ENCODE peak calls at places on chromosomes 7 and 10, in eight cellular contexts. One of them, this sample, is unnamed.

GRCh38 chr10:70368774-70369482 is 13.5 kb downstream of the LRRC20 start:
- DNase-seq in DMS79 treated with DMSO at 0.1 percent for 48 hours: no peak
- DNase-seq in HL-60: no peak
- DNase-seq in GM12891: no peak
- DNase-seq in iPS-NIHi11: peak
- DNase-seq in activated T-cell treated with anti-CD3 and anti-CD28 coated beads for 48 hours: no peak
- DNase-seq in D341Med: no peak
- DNase-seq in colonic mucosa: no peak
- DNase-seq in this sample: no peak

GRCh38 chr7:134778941-134779740 is at the start of gene CALD1:
- DNase-seq in DMS79 treated with DMSO at 0.1 percent for 48 hours: no peak
- DNase-seq in iPS-NIHi11: peak
- DNase-seq in colonic mucosa: peak
- DNase-seq in activated T-cell treated with anti-CD3 and anti-CD28 coated beads for 48 hours: no peak
- DNase-seq in D341Med: peak
- DNase-seq in GM12891: no peak
- DNase-seq in HL-60: no peak
- DNase-seq in this sample: no peak

GRCh38 chr10:37478381-37478780 is 353.0 kb downstream of the ANKRD30A start:
- DNase-seq in iPS-NIHi11: no peak
- DNase-seq in activated T-cell treated with anti-CD3 and anti-CD28 coated beads for 48 hours: no peak
- DNase-seq in colonic mucosa: no peak
- DNase-seq in D341Med: no peak
- DNase-seq in HL-60: no peak
- DNase-seq in GM12891: no peak
- DNase-seq in DMS79 treated with DMSO at 0.1 percent for 48 hours: no peak
- DNase-seq in this sample: no peak

GRCh38 chr10:99484626-99485581 is 47.8 kb upstream of the NKX2-3 start:
- DNase-seq in activated T-cell treated with anti-CD3 and anti-CD28 coated beads for 48 hours: no peak
- DNase-seq in D341Med: no peak
- DNase-seq in HL-60: no peak
- DNase-seq in DMS79 treated with DMSO at 0.1 percent for 48 hours: no peak
- DNase-seq in colonic mucosa: no peak
- DNase-seq in GM12891: no peak
- DNase-seq in iPS-NIHi11: peak
- DNase-seq in this sample: no peak

GRCh38 chr10:72088879-72089585 is 681 bp upstream of the SPOCK2 start:
- DNase-seq in colonic mucosa: no peak
- DNase-seq in D341Med: no peak
- DNase-seq in GM12891: no peak
- DNase-seq in HL-60: peak
- DNase-seq in iPS-NIHi11: no peak
- DNase-seq in DMS79 treated with DMSO at 0.1 percent for 48 hours: peak
- DNase-seq in activated T-cell treated with anti-CD3 and anti-CD28 coated beads for 48 hours: no peak
- DNase-seq in this sample: peak

GRCh38 chr7:151992375-151992774 is 33.1 kb upstream of the GALNT11 start:
- DNase-seq in D341Med: peak
- DNase-seq in iPS-NIHi11: peak
- DNase-seq in HL-60: peak
- DNase-seq in colonic mucosa: peak
- DNase-seq in DMS79 treated with DMSO at 0.1 percent for 48 hours: peak
- DNase-seq in activated T-cell treated with anti-CD3 and anti-CD28 coated beads for 48 hours: peak
- DNase-seq in GM12891: no peak
- DNase-seq in this sample: no peak

GRCh38 chr10:129707406-129708388 is 240.7 kb downstream of the MGMT start:
- DNase-seq in colonic mucosa: no peak
- DNase-seq in activated T-cell treated with anti-CD3 and anti-CD28 coated beads for 48 hours: no peak
- DNase-seq in iPS-NIHi11: no peak
- DNase-seq in DMS79 treated with DMSO at 0.1 percent for 48 hours: peak
- DNase-seq in GM12891: no peak
- DNase-seq in HL-60: no peak
- DNase-seq in D341Med: no peak
- DNase-seq in this sample: no peak

GRCh38 chr7:117937049-117937448 is 63.8 kb upstream of the CTTNBP2 start:
- DNase-seq in D341Med: no peak
- DNase-seq in iPS-NIHi11: no peak
- DNase-seq in DMS79 treated with DMSO at 0.1 percent for 48 hours: peak
- DNase-seq in activated T-cell treated with anti-CD3 and anti-CD28 coated beads for 48 hours: no peak
- DNase-seq in colonic mucosa: no peak
- DNase-seq in HL-60: no peak
- DNase-seq in GM12891: no peak
- DNase-seq in this sample: no peak

GRCh38 chr7:94395141-94396041 is 696 bp downstream of the COL1A2 start:
- DNase-seq in GM12891: peak
- DNase-seq in colonic mucosa: peak
- DNase-seq in activated T-cell treated with anti-CD3 and anti-CD28 coated beads for 48 hours: no peak
- DNase-seq in HL-60: peak
- DNase-seq in iPS-NIHi11: peak
- DNase-seq in D341Med: peak
- DNase-seq in DMS79 treated with DMSO at 0.1 percent for 48 hours: no peak
- DNase-seq in this sample: no peak

GRCh38 chr10:43043773-43044394 is 33.0 kb upstream of the RET start:
- DNase-seq in D341Med: no peak
- DNase-seq in activated T-cell treated with anti-CD3 and anti-CD28 coated beads for 48 hours: no peak
- DNase-seq in iPS-NIHi11: peak
- DNase-seq in HL-60: no peak
- DNase-seq in DMS79 treated with DMSO at 0.1 percent for 48 hours: no peak
- DNase-seq in colonic mucosa: no peak
- DNase-seq in GM12891: no peak
- DNase-seq in this sample: no peak

GRCh38 chr7:106217089-106217542 is 67.7 kb downstream of the NAMPT start:
- DNase-seq in activated T-cell treated with anti-CD3 and anti-CD28 coated beads for 48 hours: no peak
- DNase-seq in D341Med: no peak
- DNase-seq in iPS-NIHi11: no peak
- DNase-seq in HL-60: no peak
- DNase-seq in GM12891: no peak
- DNase-seq in DMS79 treated with DMSO at 0.1 percent for 48 hours: peak
- DNase-seq in colonic mucosa: peak
- DNase-seq in this sample: no peak

GRCh38 chr7:154914580-154915380 is 88.1 kb downstream of the PAXIP1 start:
- DNase-seq in D341Med: no peak
- DNase-seq in DMS79 treated with DMSO at 0.1 percent for 48 hours: no peak
- DNase-seq in colonic mucosa: no peak
- DNase-seq in activated T-cell treated with anti-CD3 and anti-CD28 coated beads for 48 hours: no peak
- DNase-seq in iPS-NIHi11: peak
- DNase-seq in HL-60: no peak
- DNase-seq in GM12891: no peak
- DNase-seq in this sample: no peak

This sample was measured in caudate nucleus.